ENCODE peak calls at places on chromosomes 11 and 22, in eight cellular contexts. One of them, this sample, is unnamed.

GRCh38 chr11:108887436-108888238 is 222.8 kb downstream of the DDX10 start:
- DNase-seq in thoracic aorta: no peak
- DNase-seq in heart right ventricle: no peak
- DNase-seq in AG04450: no peak
- DNase-seq in tibial artery: no peak
- DNase-seq in OCI-LY7: no peak
- DNase-seq in spleen: no peak
- DNase-seq in upper lobe of right lung: no peak
- DNase-seq in this sample: no peak

GRCh38 chr11:1223346-1224108 is 661 bp downstream of the MUC5B start:
- DNase-seq in OCI-LY7: no peak
- DNase-seq in upper lobe of right lung: peak
- DNase-seq in thoracic aorta: no peak
- DNase-seq in spleen: peak
- DNase-seq in heart right ventricle: peak
- DNase-seq in tibial artery: no peak
- DNase-seq in AG04450: no peak
- DNase-seq in this sample: peak

GRCh38 chr11:119025099-119025473 is 5.6 kb downstream of the SLC37A4 start:
- DNase-seq in upper lobe of right lung: no peak
- DNase-seq in heart right ventricle: no peak
- DNase-seq in OCI-LY7: no peak
- DNase-seq in tibial artery: no peak
- DNase-seq in thoracic aorta: no peak
- DNase-seq in AG04450: no peak
- DNase-seq in spleen: peak
- DNase-seq in this sample: no peak

GRCh38 chr11:134126197-134126822 is 57.4 kb downstream of the JAM3 start:
- DNase-seq in thoracic aorta: no peak
- DNase-seq in OCI-LY7: no peak
- DNase-seq in tibial artery: peak
- DNase-seq in spleen: no peak
- DNase-seq in heart right ventricle: no peak
- DNase-seq in AG04450: peak
- DNase-seq in upper lobe of right lung: no peak
- DNase-seq in this sample: no peak

GRCh38 chr22:48950151-48950915 is 877.3 kb downstream of the BRD1 start:
- DNase-seq in spleen: peak
- DNase-seq in OCI-LY7: no peak
- DNase-seq in upper lobe of right lung: peak
- DNase-seq in thoracic aorta: no peak
- DNase-seq in tibial artery: peak
- DNase-seq in AG04450: no peak
- DNase-seq in heart right ventricle: no peak
- DNase-seq in this sample: no peak

GRCh38 chr11:46099973-46100335 is 21.3 kb downstream of the PHF21A start:
- DNase-seq in tibial artery: no peak
- DNase-seq in OCI-LY7: no peak
- DNase-seq in thoracic aorta: no peak
- DNase-seq in AG04450: no peak
- DNase-seq in spleen: no peak
- DNase-seq in upper lobe of right lung: no peak
- DNase-seq in heart right ventricle: no peak
- DNase-seq in this sample: no peak

GRCh38 chr22:27609411-27610029 is 192.0 kb downstream of the MN1 start:
- DNase-seq in AG04450: no peak
- DNase-seq in OCI-LY7: no peak
- DNase-seq in heart right ventricle: no peak
- DNase-seq in upper lobe of right lung: peak
- DNase-seq in thoracic aorta: no peak
- DNase-seq in tibial artery: no peak
- DNase-seq in spleen: peak
- DNase-seq in this sample: no peak

GRCh38 chr11:102849319-102849718 is 5.9 kb upstream of the MMP3 start:
- DNase-seq in tibial artery: no peak
- DNase-seq in heart right ventricle: no peak
- DNase-seq in OCI-LY7: no peak
- DNase-seq in thoracic aorta: no peak
- DNase-seq in AG04450: no peak
- DNase-seq in spleen: no peak
- DNase-seq in upper lobe of right lung: no peak
- DNase-seq in this sample: no peak

GRCh38 chr11:60932605-60933346 is 8.5 kb downstream of the TMEM132A start:
- DNase-seq in OCI-LY7: peak
- DNase-seq in heart right ventricle: no peak
- DNase-seq in AG04450: no peak
- DNase-seq in upper lobe of right lung: peak
- DNase-seq in spleen: peak
- DNase-seq in tibial artery: no peak
- DNase-seq in thoracic aorta: no peak
- DNase-seq in this sample: no peak

GRCh38 chr11:17366491-17366890 is 14.9 kb downstream of the NCR3LG1 start:
- DNase-seq in upper lobe of right lung: no peak
- DNase-seq in tibial artery: no peak
- DNase-seq in heart right ventricle: no peak
- DNase-seq in OCI-LY7: no peak
- DNase-seq in thoracic aorta: no peak
- DNase-seq in spleen: no peak
- DNase-seq in AG04450: no peak
- DNase-seq in this sample: no peak

GRCh38 chr11:30387891-30388861 is 65.3 kb downstream of the ARL14EP start:
- DNase-seq in thoracic aorta: no peak
- DNase-seq in tibial artery: no peak
- DNase-seq in upper lobe of right lung: no peak
- DNase-seq in heart right ventricle: no peak
- DNase-seq in AG04450: no peak
- DNase-seq in OCI-LY7: no peak
- DNase-seq in spleen: no peak
- DNase-seq in this sample: no peak

GRCh38 chr11:26827567-26828037 is 105.7 kb upstream of the SLC5A12 start:
- DNase-seq in OCI-LY7: no peak
- DNase-seq in tibial artery: no peak
- DNase-seq in thoracic aorta: no peak
- DNase-seq in AG04450: no peak
- DNase-seq in spleen: no peak
- DNase-seq in upper lobe of right lung: no peak
- DNase-seq in heart right ventricle: no peak
- DNase-seq in this sample: no peak

GRCh38 chr22:46019351-46019750 is 42.4 kb upstream of the WNT7B start:
- DNase-seq in upper lobe of right lung: no peak
- DNase-seq in thoracic aorta: no peak
- DNase-seq in heart right ventricle: no peak
- DNase-seq in AG04450: no peak
- DNase-seq in tibial artery: no peak
- DNase-seq in OCI-LY7: no peak
- DNase-seq in spleen: peak
- DNase-seq in this sample: peak

GRCh38 chr11:65113839-65114238 is 2.2 kb downstream of the TM7SF2 start:
- DNase-seq in thoracic aorta: no peak
- DNase-seq in OCI-LY7: no peak
- DNase-seq in spleen: peak
- DNase-seq in upper lobe of right lung: no peak
- DNase-seq in heart right ventricle: no peak
- DNase-seq in AG04450: no peak
- DNase-seq in tibial artery: no peak
- DNase-seq in this sample: no peak

GRCh38 chr11:65206441-65206841 is 24.7 kb downstream of the CAPN1 start:
- DNase-seq in thoracic aorta: no peak
- DNase-seq in OCI-LY7: no peak
- DNase-seq in tibial artery: no peak
- DNase-seq in heart right ventricle: no peak
- DNase-seq in AG04450: no peak
- DNase-seq in upper lobe of right lung: no peak
- DNase-seq in spleen: no peak
- DNase-seq in this sample: no peak

GRCh38 chr22:50209893-50210292 is 9.1 kb downstream of the SELENOO start:
- DNase-seq in OCI-LY7: peak
- DNase-seq in thoracic aorta: no peak
- DNase-seq in spleen: peak
- DNase-seq in heart right ventricle: no peak
- DNase-seq in tibial artery: peak
- DNase-seq in upper lobe of right lung: peak
- DNase-seq in AG04450: no peak
- DNase-seq in this sample: peak

DNA sequence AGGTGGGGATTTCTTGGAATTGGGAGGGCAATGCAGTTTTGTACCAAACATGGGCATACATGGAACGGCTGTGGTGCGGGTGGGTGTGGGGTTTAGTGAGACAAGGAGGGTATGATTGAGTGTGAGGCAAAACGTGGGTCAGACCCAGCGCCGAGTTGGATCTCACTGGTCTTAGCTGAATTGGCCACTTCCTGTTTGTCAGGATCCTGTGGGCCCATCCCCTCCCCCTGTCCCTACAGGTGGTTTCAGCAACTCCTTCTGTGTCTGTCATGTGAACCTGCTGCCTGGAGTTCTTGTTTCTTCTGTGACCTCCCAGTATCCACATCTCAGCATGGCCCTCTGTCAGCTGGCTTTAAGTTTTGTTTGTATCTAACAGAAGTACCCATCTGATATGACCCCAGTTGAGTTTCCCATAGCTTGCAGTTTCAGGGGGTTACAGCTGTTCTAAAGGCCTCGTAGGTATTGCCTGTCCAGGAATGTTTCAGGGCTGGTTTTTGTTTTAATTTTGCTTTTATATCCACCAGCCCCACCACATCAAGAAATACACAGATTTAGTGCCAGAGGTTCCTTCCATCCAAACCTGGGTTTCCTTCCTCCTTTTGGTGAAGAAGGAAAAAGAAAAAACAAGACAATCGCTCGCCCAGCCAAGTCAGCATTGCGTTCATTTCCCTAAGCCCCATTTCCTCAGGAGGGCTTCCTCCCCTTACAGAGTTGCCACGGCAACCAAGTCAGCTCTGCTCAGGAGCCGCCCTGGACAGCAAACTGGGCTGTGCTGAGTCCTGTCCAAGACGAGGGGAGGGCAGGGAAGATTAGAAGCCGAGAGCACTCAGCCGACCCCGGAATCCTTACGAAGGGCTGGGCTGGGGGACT is 6.1 kb downstream of the APOL1 start:
- DNase-seq in heart right ventricle: peak
- DNase-seq in upper lobe of right lung: no peak
- DNase-seq in thoracic aorta: no peak
- DNase-seq in spleen: no peak
- DNase-seq in tibial artery: no peak
- DNase-seq in AG04450: no peak
- DNase-seq in OCI-LY7: peak
- DNase-seq in this sample: no peak
- H3K4me3 ChIP-seq in heart right ventricle: no peak
- H3K4me3 ChIP-seq in upper lobe of right lung: no peak
- H3K4me3 ChIP-seq in thoracic aorta: no peak
- H3K4me3 ChIP-seq in spleen: no peak
- H3K4me3 ChIP-seq in tibial artery: no peak
- H3K4me3 ChIP-seq in AG04450: no peak
- H3K4me3 ChIP-seq in OCI-LY7: peak
- H3K4me3 ChIP-seq in this sample: no peak

DNA sequence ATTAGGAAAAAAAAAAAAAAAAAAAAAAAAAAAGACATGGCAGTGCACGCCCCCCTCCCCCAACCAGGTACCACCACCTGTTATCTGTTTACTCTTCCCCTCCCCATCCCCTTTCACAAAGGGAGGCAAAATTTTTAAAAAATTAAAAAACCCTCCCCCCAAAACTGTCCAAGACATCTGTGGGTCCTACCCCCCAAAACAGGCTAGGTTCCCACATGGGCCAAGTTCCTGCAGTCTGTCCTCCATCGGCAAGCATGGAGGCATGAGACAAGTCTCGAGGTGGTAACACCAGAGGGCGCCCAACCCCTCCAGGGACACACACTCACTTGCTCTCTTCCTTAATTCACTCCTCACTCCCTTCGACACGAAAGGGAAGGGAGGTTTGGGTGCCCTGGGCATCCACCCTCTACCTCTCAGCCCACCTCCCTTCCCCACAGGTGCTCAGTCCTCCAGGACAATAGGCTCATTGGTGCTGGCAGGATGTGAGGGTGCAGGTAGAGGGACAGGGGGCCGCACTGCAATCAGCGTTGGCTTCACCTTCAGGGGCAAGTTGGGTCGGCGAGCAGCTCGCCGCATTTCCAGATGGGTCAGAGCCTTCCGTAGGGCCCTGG is 2.2 kb upstream of the TUT1 start:
- DNase-seq in spleen: peak
- DNase-seq in OCI-LY7: peak
- DNase-seq in heart right ventricle: peak
- DNase-seq in tibial artery: peak
- DNase-seq in thoracic aorta: no peak
- DNase-seq in upper lobe of right lung: peak
- DNase-seq in AG04450: peak
- DNase-seq in this sample: peak
- TF ChIP-seq CTCF in spleen: peak
- TF ChIP-seq CTCF in OCI-LY7: peak
- TF ChIP-seq CTCF in heart right ventricle: peak
- TF ChIP-seq CTCF in tibial artery: peak
- TF ChIP-seq CTCF in thoracic aorta: peak
- TF ChIP-seq CTCF in upper lobe of right lung: peak
- TF ChIP-seq CTCF in AG04450: peak
- TF ChIP-seq CTCF in this sample: peak

DNA sequence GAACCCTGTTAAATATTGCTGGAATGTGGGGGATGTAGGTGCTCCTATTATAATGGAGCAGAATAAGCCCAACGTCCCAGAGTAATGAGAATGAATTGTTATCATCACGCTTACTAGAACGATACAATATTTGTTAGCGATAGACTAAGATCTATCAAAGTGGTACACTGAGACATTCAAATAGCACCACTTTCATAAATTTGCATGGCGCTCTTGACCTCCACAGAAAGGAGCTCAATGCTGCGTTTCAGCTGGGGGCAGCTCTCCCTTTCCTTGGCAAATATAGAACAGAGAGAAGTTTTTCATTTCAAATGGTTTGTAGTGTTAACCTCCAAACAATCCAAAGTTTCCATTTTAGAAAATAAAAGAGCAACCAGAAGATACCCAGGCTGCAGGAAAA is 38.2 kb upstream of the BLID start:
- DNase-seq in AG04450: no peak
- DNase-seq in OCI-LY7: no peak
- DNase-seq in thoracic aorta: no peak
- DNase-seq in upper lobe of right lung: no peak
- DNase-seq in heart right ventricle: no peak
- DNase-seq in tibial artery: no peak
- DNase-seq in spleen: no peak
- DNase-seq in this sample: no peak
- H3K4me3 ChIP-seq in AG04450: no peak
- H3K4me3 ChIP-seq in OCI-LY7: no peak
- H3K4me3 ChIP-seq in thoracic aorta: peak
- H3K4me3 ChIP-seq in upper lobe of right lung: no peak
- H3K4me3 ChIP-seq in heart right ventricle: no peak
- H3K4me3 ChIP-seq in tibial artery: no peak
- H3K4me3 ChIP-seq in spleen: no peak
- H3K4me3 ChIP-seq in this sample: no peak

GRCh38 chr22:43828711-43829447 is 16.8 kb upstream of the EFCAB6 start:
- DNase-seq in upper lobe of right lung: peak
- DNase-seq in OCI-LY7: no peak
- DNase-seq in tibial artery: peak
- DNase-seq in heart right ventricle: peak
- DNase-seq in thoracic aorta: no peak
- DNase-seq in spleen: peak
- DNase-seq in AG04450: no peak
- DNase-seq in this sample: no peak
- TF ChIP-seq CTCF in upper lobe of right lung: no peak
- TF ChIP-seq CTCF in OCI-LY7: no peak
- TF ChIP-seq CTCF in tibial artery: no peak
- TF ChIP-seq CTCF in heart right ventricle: peak
- TF ChIP-seq CTCF in thoracic aorta: no peak
- TF ChIP-seq CTCF in spleen: no peak
- TF ChIP-seq CTCF in AG04450: peak
- TF ChIP-seq CTCF in this sample: no peak

This sample was measured in Caco-2.